ENCODE peak calls at places on chromosome 12, in nine cellular contexts. D is tibial artery; K is GM13977; P is NCI-H345; I is CD8-positive, alpha-beta T cell; G is coronary artery; Q is NCI-H1694 treated with DMSO at 0.1 percent for 48 hours; M is H54; A is body of pancreas. L is an unnamed sample.
A peak's percentile ranks its signal among the peaks of the same experiment; 100 is the strongest.

GRCh38 chr12:50024227-50024626 is 1.1 kb downstream of the RACGAP1 start:
- DNase-seq in D (no peak), K (no peak), P (no peak), I (no peak), G (no peak), Q (no peak), M (no peak), A (no peak), L (no peak)

GRCh38 chr12:11904124-11904523 is 166.6 kb upstream of the BCL2L14 start:
- DNase-seq in D (no peak), K (no peak), P (no peak), I (no peak), G (no peak), Q (no peak), M (no peak), A (no peak), L (no peak)

GRCh38 chr12:49264466-49264872 is 413 bp upstream of the TUBA1C start:
- DNase-seq in D (no peak), K (peak; percentile 77), P (no peak), I (peak; percentile 25), G (no peak), Q (no peak), M (no peak), A (no peak), L (no peak)

GRCh38 chr12:126483145-126484068 is 1418.2 kb downstream of the AACS start:
- DNase-seq in D (no peak), K (no peak), P (no peak), I (no peak), G (no peak), Q (no peak), M (peak; percentile 22), A (no peak), L (no peak)

GRCh38 chr12:114038962-114039361 is 72.8 kb upstream of the RBM19 start:
- DNase-seq in D (no peak), K (no peak), P (no peak), I (no peak), G (no peak), Q (no peak), M (no peak), A (no peak), L (no peak)

GRCh38 chr12:94025730-94026129 is 122.6 kb upstream of the PLXNC1 start:
- DNase-seq in D (no peak), K (no peak), P (no peak), I (no peak), G (no peak), Q (no peak), M (no peak), A (no peak), L (no peak)

GRCh38 chr12:50918584-50919316 is 33.6 kb upstream of the HIGD1C start:
- DNase-seq in D (no peak), K (no peak), P (no peak), I (no peak), G (no peak), Q (no peak), M (no peak), A (no peak), L (no peak)

GRCh38 chr12:8493084-8493483 is 20.2 kb upstream of the CLEC4D start:
- DNase-seq in D (no peak), K (peak; percentile 65), P (no peak), I (peak; percentile 26), G (no peak), Q (no peak), M (no peak), A (no peak), L (peak; percentile 57)

GRCh38 chr12:131872154-131873046 is 22.0 kb upstream of the ULK1 start:
- DNase-seq in D (no peak), K (peak; percentile 11), P (no peak), I (no peak), G (no peak), Q (no peak), M (peak; percentile 89), A (no peak), L (no peak)

GRCh38 chr12:51906452-51907082 is 737 bp upstream of the ACVRL1 start:
- DNase-seq in D (peak; percentile 65), K (no peak), P (no peak), I (no peak), G (peak; percentile 69), Q (no peak), M (no peak), A (no peak), L (no peak)

GRCh38 chr12:124359671-124360581 is 65.0 kb downstream of the RFLNA start:
- DNase-seq in D (peak; percentile 100), K (no peak), P (peak; percentile 45), I (no peak), G (peak; percentile 99), Q (peak; percentile 63), M (no peak), A (peak; percentile 95), L (no peak)

GRCh38 chr12:98752726-98753125 is 107.6 kb downstream of the APAF1 start:
- DNase-seq in D (no peak), K (no peak), P (no peak), I (no peak), G (no peak), Q (no peak), M (peak; percentile 37), A (no peak), L (no peak)

GRCh38 chr12:96368233-96368632 is 32.0 kb downstream of the CDK17 start:
- DNase-seq in D (no peak), K (no peak), P (no peak), I (no peak), G (no peak), Q (no peak), M (no peak), A (no peak), L (no peak)

GRCh38 chr12:133192847-133193246 is 11.6 kb downstream of the ZNF268 start:
- DNase-seq in D (no peak), K (no peak), P (no peak), I (no peak), G (no peak), Q (no peak), M (no peak), A (no peak), L (no peak)

GRCh38 chr12:45435945-45436710 is 220.2 kb downstream of the ANO6 start:
- DNase-seq in D (no peak), K (no peak), P (no peak), I (no peak), G (no peak), Q (no peak), M (no peak), A (no peak), L (no peak)

GRCh38 chr12:24596768-24597388 is 352.0 kb downstream of the BCAT1 start:
- DNase-seq in D (no peak), K (peak; percentile 32), P (peak; percentile 43), I (no peak), G (no peak), Q (peak; percentile 86), M (no peak), A (no peak), L (no peak)

GRCh38 chr12:44385964-44386363 is 490.2 kb downstream of the NELL2 start:
- DNase-seq in D (no peak), K (no peak), P (no peak), I (no peak), G (no peak), Q (peak; percentile 51), M (no peak), A (no peak), L (no peak)

GRCh38 chr12:51171884-51172514 is 936 bp downstream of the TFCP2 start:
- DNase-seq in D (no peak), K (no peak), P (no peak), I (no peak), G (no peak), Q (no peak), M (no peak), A (no peak), L (no peak)

GRCh38 chr12:14952295-14952995 is 9.0 kb downstream of the ARHGDIB start:
- DNase-seq in D (no peak), K (peak; percentile 15), P (no peak), I (peak; percentile 53), G (no peak), Q (no peak), M (peak; percentile 47), A (no peak), L (no peak)

GRCh38 chr12:91178801-91179200 is 3.8 kb downstream of the DCN start:
- DNase-seq in D (no peak), K (no peak), P (no peak), I (no peak), G (no peak), Q (no peak), M (no peak), A (no peak), L (no peak)

GRCh38 chr12:130775953-130776856 is 60.1 kb upstream of the RIMBP2 start:
- DNase-seq in D (no peak), K (no peak), P (no peak), I (peak; percentile 43), G (no peak), Q (no peak), M (peak; percentile 90), A (peak; percentile 36), L (no peak)

GRCh38 chr12:80698847-80699542 is 8.4 kb upstream of the MYF6 start:
- DNase-seq in D (no peak), K (no peak), P (no peak), I (no peak), G (no peak), Q (no peak), M (no peak), A (no peak), L (no peak)

GRCh38 chr12:112823582-112824149 is 32.1 kb downstream of the RPH3A start:
- DNase-seq in D (no peak), K (no peak), P (no peak), I (no peak), G (no peak), Q (no peak), M (no peak), A (no peak), L (no peak)